ENCODE peak calls at places on chromosomes 13 and 19, in four cellular contexts. T is IMR-90, G is GM12878, W is K562. L is an unnamed sample.

GRCh38 chr13:46831588-46832194 is 34.7 kb upstream of the ESD start:
- DNase-seq in W (peak), G (no peak), T (peak), L (peak)

GRCh38 chr13:77519808-77520207 is 15.7 kb upstream of the SCEL start:
- DNase-seq in W (no peak), T (no peak), G (no peak), L (peak)

GRCh38 chr19:8423821-8424223 is 10.7 kb downstream of the MARCHF2 start:
- DNase-seq in T (peak), G (no peak), W (peak), L (peak)

GRCh38 chr13:49265822-49266221 is 18.1 kb downstream of the CDADC1 start:
- DNase-seq in W (no peak), G (no peak), T (peak), L (no peak)

GRCh38 chr13:27309401-27309958 is 38.9 kb downstream of the RASL11A start:
- DNase-seq in W (no peak), G (no peak), T (no peak), L (no peak)

GRCh38 chr13:46903748-46904147 is 6.9 kb upstream of the HTR2A start:
- DNase-seq in G (no peak), W (no peak), T (peak), L (no peak)

GRCh38 chr13:109971745-109972090 is 185.3 kb upstream of the IRS2 start:
- DNase-seq in G (no peak), W (no peak), T (no peak), L (no peak)

GRCh38 chr19:38667552-38668205 is 20.2 kb downstream of the ACTN4 start:
- DNase-seq in W (no peak), G (no peak), T (peak), L (peak)

DNA sequence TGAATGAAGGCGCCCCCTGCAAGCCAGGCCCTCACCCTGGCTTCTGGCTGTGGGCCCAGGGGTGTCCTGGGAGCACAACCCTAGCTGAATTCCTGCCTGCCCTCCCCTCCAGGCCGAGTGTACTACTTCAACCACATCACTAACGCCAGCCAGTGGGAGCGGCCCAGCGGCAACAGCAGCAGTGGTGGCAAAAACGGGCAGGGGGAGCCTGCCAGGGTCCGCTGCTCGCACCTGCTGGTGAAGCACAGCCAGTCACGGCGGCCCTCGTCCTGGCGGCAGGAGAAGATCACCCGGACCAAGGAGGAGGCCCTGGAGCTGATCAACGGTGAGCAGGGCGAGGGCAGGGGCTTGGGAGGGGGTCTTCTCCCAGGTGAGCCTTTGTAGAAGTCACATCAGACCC is 3.2 kb downstream of the PIN1 start:
- DNase-seq in W (no peak), T (no peak), G (no peak), L (no peak)
- TF ChIP-seq CTCF in W (no peak), T (no peak), G (no peak), L (no peak)

GRCh38 chr19:46862504-46862835 is 1.7 kb downstream of the ARHGAP35 start:
- DNase-seq in G (no peak), W (peak), T (no peak), L (peak)
- TF ChIP-seq FOS in G (no peak), W (no peak), T (no peak), L (no peak)

DNA sequence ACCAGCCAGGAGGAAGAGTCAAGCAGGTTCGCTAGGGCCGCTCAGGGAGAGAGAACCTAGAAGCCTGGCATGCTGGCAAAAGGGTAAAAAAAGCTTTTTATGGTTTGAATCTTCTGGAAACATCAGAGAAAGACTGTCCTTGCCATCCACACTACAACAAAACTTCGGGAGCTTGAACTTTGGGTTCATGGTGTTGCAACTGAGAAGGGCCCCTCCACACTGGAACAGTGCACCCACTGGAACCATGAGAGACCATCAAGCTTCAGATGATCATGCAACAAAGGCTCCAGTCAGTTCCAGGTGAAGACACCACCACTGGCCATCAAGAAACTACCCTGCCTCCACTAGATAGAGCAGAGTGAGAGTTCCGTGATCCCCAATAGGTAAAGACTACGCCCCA is 170.1 kb downstream of the RGCC start:
- DNase-seq in W (no peak), G (no peak), T (no peak), L (no peak)
- H3K4me2 ChIP-seq in W (no peak), G (no peak), T (no peak), L (no peak)

DNA sequence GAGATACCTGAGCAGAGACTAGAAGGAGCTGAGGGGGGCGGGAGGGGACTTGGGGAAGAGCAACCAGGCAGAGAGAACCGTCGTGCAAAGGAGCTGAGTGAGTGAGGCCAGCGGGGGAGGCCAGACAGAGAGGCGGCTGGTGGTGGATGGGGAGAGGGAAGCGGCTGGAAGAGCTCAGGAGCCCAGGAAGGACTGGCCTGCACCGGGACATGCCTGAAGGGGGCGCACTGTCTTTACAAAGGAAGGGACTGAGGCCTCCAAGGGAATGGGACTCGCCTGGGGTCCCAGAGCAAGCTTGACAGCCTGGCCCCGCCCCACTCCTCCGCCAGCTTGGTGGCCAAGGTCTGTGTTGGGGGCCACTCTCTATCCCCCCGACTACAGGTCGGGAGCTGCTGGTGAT is 14.9 kb downstream of the ONECUT3 start:
- DNase-seq in T (no peak), W (peak), G (no peak), L (no peak)
- TF ChIP-seq CTCF in T (peak), W (peak), G (no peak), L (peak)

GRCh38 chr19:4139614-4140236 is 13.7 kb upstream of the CREB3L3 start:
- DNase-seq in T (peak), G (peak), W (peak), L (peak)
- TF ChIP-seq FOS in T (no peak), G (no peak), W (no peak), L (no peak)

DNA sequence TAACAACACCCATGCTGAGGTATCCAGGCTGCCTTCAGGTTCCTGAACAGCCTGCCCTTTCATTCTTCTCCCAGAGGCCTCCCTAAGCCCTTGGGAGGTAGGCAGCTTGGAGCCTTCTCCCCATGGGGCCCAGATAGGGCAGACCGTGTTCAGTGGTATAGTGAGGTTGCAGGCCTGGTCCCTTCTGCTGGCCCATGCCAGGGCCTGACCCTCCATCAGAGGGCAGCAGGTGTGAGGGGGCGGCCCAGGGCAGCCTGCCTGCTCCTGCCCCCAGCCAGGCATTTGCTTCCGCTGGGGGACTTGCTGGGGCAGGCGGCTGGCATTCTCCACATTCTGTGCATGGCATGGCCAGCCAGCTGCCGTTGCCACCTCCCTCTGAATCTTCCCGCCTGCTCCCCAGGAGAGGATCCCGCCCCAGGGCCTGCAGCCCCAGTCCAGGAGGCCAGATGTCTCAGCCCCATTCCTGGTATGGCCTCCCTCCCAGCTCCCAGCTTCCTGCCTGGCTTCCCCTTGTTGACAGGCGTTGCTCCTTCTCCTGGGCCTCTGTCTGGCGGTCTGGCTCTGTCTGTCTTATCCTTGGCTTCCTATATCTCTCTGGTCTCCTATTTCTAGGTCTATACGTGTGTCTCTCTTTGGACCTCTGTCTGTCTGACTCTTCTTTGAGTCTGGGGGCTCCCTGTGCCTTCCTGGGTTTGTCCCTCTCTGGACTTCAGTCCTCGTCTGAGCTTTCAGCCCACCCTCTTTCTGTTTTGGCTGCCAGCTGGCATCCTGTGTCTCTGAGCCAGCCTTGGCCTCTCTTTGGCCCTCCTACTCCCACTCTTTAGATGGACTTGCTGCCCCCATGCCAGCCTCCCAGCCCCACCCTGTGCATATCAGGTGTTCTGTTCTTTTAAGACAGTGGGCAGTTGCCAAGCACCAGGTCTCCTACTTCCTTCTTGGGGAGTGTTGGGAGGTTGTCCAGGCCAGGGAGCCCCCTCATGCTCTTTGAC is 9.1 kb downstream of the CIC start:
- DNase-seq in W (no peak), T (no peak), G (no peak), L (peak)
- H3K4me2 ChIP-seq in W (no peak), T (no peak), G (peak), L (peak)

GRCh38 chr19:46573679-46574522 is 27.2 kb upstream of the CALM3 start:
- DNase-seq in W (no peak), G (no peak), T (no peak), L (no peak)

GRCh38 chr19:46574533-46574932 is 26.6 kb upstream of the CALM3 start:
- DNase-seq in T (no peak), W (no peak), G (no peak), L (no peak)

GRCh38 chr19:46571495-46571894 is 29.6 kb upstream of the CALM3 start:
- DNase-seq in W (peak), G (no peak), T (no peak), L (no peak)
- TF ChIP-seq CTCF in W (peak), G (peak), T (peak), L (no peak)

L was measured in endothelial cell of umbilical vein.